ENCODE peak calls at places on chromosome 17, in six cellular contexts. One of them, this sample, is unnamed.

GRCh38 chr17:55420067-55420775 is 1.4 kb downstream of the MMD start:
- DNase-seq in left ventricle myocardium inferior: no peak
- DNase-seq in stimulated activated CD8-positive, alpha-beta memory T cell treated with anti-CD3 and anti-CD28 coated beads, Interleukin-2, amount 100 ng/mL, for 1 hour: no peak
- DNase-seq in DMS153: no peak
- DNase-seq in Ammon's horn: peak
- DNase-seq in activated CD4-positive, alpha-beta memory T cell treated with anti-CD3 and anti-CD28 coated beads, Interleukin-2, amount 10 ng/mL, durations not matched to agents 7 days and 5 days: peak
- DNase-seq in this sample: no peak

GRCh38 chr17:44005865-44006580 is 1.6 kb downstream of the NAGS start:
- DNase-seq in left ventricle myocardium inferior: no peak
- DNase-seq in stimulated activated CD8-positive, alpha-beta memory T cell treated with anti-CD3 and anti-CD28 coated beads, Interleukin-2, amount 100 ng/mL, for 1 hour: no peak
- DNase-seq in DMS153: peak
- DNase-seq in Ammon's horn: no peak
- DNase-seq in activated CD4-positive, alpha-beta memory T cell treated with anti-CD3 and anti-CD28 coated beads, Interleukin-2, amount 10 ng/mL, durations not matched to agents 7 days and 5 days: peak
- DNase-seq in this sample: no peak

GRCh38 chr17:49210158-49211029 is at the start of the genes ABI3 and GNGT2:
- DNase-seq in left ventricle myocardium inferior: peak
- DNase-seq in stimulated activated CD8-positive, alpha-beta memory T cell treated with anti-CD3 and anti-CD28 coated beads, Interleukin-2, amount 100 ng/mL, for 1 hour: no peak
- DNase-seq in DMS153: no peak
- DNase-seq in Ammon's horn: peak
- DNase-seq in activated CD4-positive, alpha-beta memory T cell treated with anti-CD3 and anti-CD28 coated beads, Interleukin-2, amount 10 ng/mL, durations not matched to agents 7 days and 5 days: peak
- DNase-seq in this sample: peak

GRCh38 chr17:64240741-64241347 is 22.2 kb downstream of the TEX2 start:
- DNase-seq in left ventricle myocardium inferior: peak
- DNase-seq in stimulated activated CD8-positive, alpha-beta memory T cell treated with anti-CD3 and anti-CD28 coated beads, Interleukin-2, amount 100 ng/mL, for 1 hour: no peak
- DNase-seq in DMS153: no peak
- DNase-seq in Ammon's horn: peak
- DNase-seq in activated CD4-positive, alpha-beta memory T cell treated with anti-CD3 and anti-CD28 coated beads, Interleukin-2, amount 10 ng/mL, durations not matched to agents 7 days and 5 days: no peak
- DNase-seq in this sample: peak

GRCh38 chr17:46865100-46865499 is 13.7 kb downstream of the WNT9B start:
- DNase-seq in left ventricle myocardium inferior: no peak
- DNase-seq in stimulated activated CD8-positive, alpha-beta memory T cell treated with anti-CD3 and anti-CD28 coated beads, Interleukin-2, amount 100 ng/mL, for 1 hour: no peak
- DNase-seq in DMS153: no peak
- DNase-seq in Ammon's horn: no peak
- DNase-seq in activated CD4-positive, alpha-beta memory T cell treated with anti-CD3 and anti-CD28 coated beads, Interleukin-2, amount 10 ng/mL, durations not matched to agents 7 days and 5 days: no peak
- DNase-seq in this sample: peak

GRCh38 chr17:73476890-73477350 is 165.1 kb upstream of the CDC42EP4 start:
- DNase-seq in left ventricle myocardium inferior: peak
- DNase-seq in stimulated activated CD8-positive, alpha-beta memory T cell treated with anti-CD3 and anti-CD28 coated beads, Interleukin-2, amount 100 ng/mL, for 1 hour: no peak
- DNase-seq in DMS153: peak
- DNase-seq in Ammon's horn: no peak
- DNase-seq in activated CD4-positive, alpha-beta memory T cell treated with anti-CD3 and anti-CD28 coated beads, Interleukin-2, amount 10 ng/mL, durations not matched to agents 7 days and 5 days: no peak
- DNase-seq in this sample: no peak

GRCh38 chr17:43915561-43915960 is 8.2 kb upstream of the MPP2 start:
- DNase-seq in left ventricle myocardium inferior: no peak
- DNase-seq in stimulated activated CD8-positive, alpha-beta memory T cell treated with anti-CD3 and anti-CD28 coated beads, Interleukin-2, amount 100 ng/mL, for 1 hour: no peak
- DNase-seq in DMS153: no peak
- DNase-seq in Ammon's horn: no peak
- DNase-seq in activated CD4-positive, alpha-beta memory T cell treated with anti-CD3 and anti-CD28 coated beads, Interleukin-2, amount 10 ng/mL, durations not matched to agents 7 days and 5 days: no peak
- DNase-seq in this sample: no peak

GRCh38 chr17:2689411-2690164 is 22.0 kb downstream of the CLUH start:
- DNase-seq in left ventricle myocardium inferior: peak
- DNase-seq in stimulated activated CD8-positive, alpha-beta memory T cell treated with anti-CD3 and anti-CD28 coated beads, Interleukin-2, amount 100 ng/mL, for 1 hour: no peak
- DNase-seq in DMS153: no peak
- DNase-seq in Ammon's horn: no peak
- DNase-seq in activated CD4-positive, alpha-beta memory T cell treated with anti-CD3 and anti-CD28 coated beads, Interleukin-2, amount 10 ng/mL, durations not matched to agents 7 days and 5 days: peak
- DNase-seq in this sample: no peak

GRCh38 chr17:47660064-47660492 is 10.4 kb downstream of the KPNB1 start:
- DNase-seq in left ventricle myocardium inferior: no peak
- DNase-seq in stimulated activated CD8-positive, alpha-beta memory T cell treated with anti-CD3 and anti-CD28 coated beads, Interleukin-2, amount 100 ng/mL, for 1 hour: no peak
- DNase-seq in DMS153: no peak
- DNase-seq in Ammon's horn: no peak
- DNase-seq in activated CD4-positive, alpha-beta memory T cell treated with anti-CD3 and anti-CD28 coated beads, Interleukin-2, amount 10 ng/mL, durations not matched to agents 7 days and 5 days: no peak
- DNase-seq in this sample: no peak

GRCh38 chr17:56809106-56809819 is 24.5 kb downstream of the C17orf67 start:
- DNase-seq in left ventricle myocardium inferior: no peak
- DNase-seq in stimulated activated CD8-positive, alpha-beta memory T cell treated with anti-CD3 and anti-CD28 coated beads, Interleukin-2, amount 100 ng/mL, for 1 hour: no peak
- DNase-seq in DMS153: no peak
- DNase-seq in Ammon's horn: no peak
- DNase-seq in activated CD4-positive, alpha-beta memory T cell treated with anti-CD3 and anti-CD28 coated beads, Interleukin-2, amount 10 ng/mL, durations not matched to agents 7 days and 5 days: no peak
- DNase-seq in this sample: no peak

GRCh38 chr17:4533522-4534502 is 21.4 kb downstream of the MYBBP1A start:
- DNase-seq in left ventricle myocardium inferior: peak
- DNase-seq in stimulated activated CD8-positive, alpha-beta memory T cell treated with anti-CD3 and anti-CD28 coated beads, Interleukin-2, amount 100 ng/mL, for 1 hour: no peak
- DNase-seq in DMS153: no peak
- DNase-seq in Ammon's horn: peak
- DNase-seq in activated CD4-positive, alpha-beta memory T cell treated with anti-CD3 and anti-CD28 coated beads, Interleukin-2, amount 10 ng/mL, durations not matched to agents 7 days and 5 days: peak
- DNase-seq in this sample: no peak

GRCh38 chr17:32285770-32286517 is 20.3 kb downstream of the RHBDL3 start:
- DNase-seq in left ventricle myocardium inferior: no peak
- DNase-seq in stimulated activated CD8-positive, alpha-beta memory T cell treated with anti-CD3 and anti-CD28 coated beads, Interleukin-2, amount 100 ng/mL, for 1 hour: no peak
- DNase-seq in DMS153: no peak
- DNase-seq in Ammon's horn: peak
- DNase-seq in activated CD4-positive, alpha-beta memory T cell treated with anti-CD3 and anti-CD28 coated beads, Interleukin-2, amount 10 ng/mL, durations not matched to agents 7 days and 5 days: no peak
- DNase-seq in this sample: no peak

GRCh38 chr17:31787857-31788570 is 71.0 kb downstream of the COPRS start:
- DNase-seq in left ventricle myocardium inferior: no peak
- DNase-seq in stimulated activated CD8-positive, alpha-beta memory T cell treated with anti-CD3 and anti-CD28 coated beads, Interleukin-2, amount 100 ng/mL, for 1 hour: no peak
- DNase-seq in DMS153: no peak
- DNase-seq in Ammon's horn: peak
- DNase-seq in activated CD4-positive, alpha-beta memory T cell treated with anti-CD3 and anti-CD28 coated beads, Interleukin-2, amount 10 ng/mL, durations not matched to agents 7 days and 5 days: no peak
- DNase-seq in this sample: peak

GRCh38 chr17:50020841-50021599 is 26.0 kb upstream of the DLX3 start:
- DNase-seq in left ventricle myocardium inferior: no peak
- DNase-seq in stimulated activated CD8-positive, alpha-beta memory T cell treated with anti-CD3 and anti-CD28 coated beads, Interleukin-2, amount 100 ng/mL, for 1 hour: no peak
- DNase-seq in DMS153: no peak
- DNase-seq in Ammon's horn: no peak
- DNase-seq in activated CD4-positive, alpha-beta memory T cell treated with anti-CD3 and anti-CD28 coated beads, Interleukin-2, amount 10 ng/mL, durations not matched to agents 7 days and 5 days: no peak
- DNase-seq in this sample: no peak

GRCh38 chr17:21251611-21252010 is 1.6 kb downstream of the NATD1 start:
- DNase-seq in left ventricle myocardium inferior: no peak
- DNase-seq in stimulated activated CD8-positive, alpha-beta memory T cell treated with anti-CD3 and anti-CD28 coated beads, Interleukin-2, amount 100 ng/mL, for 1 hour: no peak
- DNase-seq in DMS153: no peak
- DNase-seq in Ammon's horn: no peak
- DNase-seq in activated CD4-positive, alpha-beta memory T cell treated with anti-CD3 and anti-CD28 coated beads, Interleukin-2, amount 10 ng/mL, durations not matched to agents 7 days and 5 days: no peak
- DNase-seq in this sample: no peak

GRCh38 chr17:68820476-68820824 is 134.7 kb downstream of the ABCA8 start:
- DNase-seq in left ventricle myocardium inferior: no peak
- DNase-seq in stimulated activated CD8-positive, alpha-beta memory T cell treated with anti-CD3 and anti-CD28 coated beads, Interleukin-2, amount 100 ng/mL, for 1 hour: no peak
- DNase-seq in DMS153: no peak
- DNase-seq in Ammon's horn: no peak
- DNase-seq in activated CD4-positive, alpha-beta memory T cell treated with anti-CD3 and anti-CD28 coated beads, Interleukin-2, amount 10 ng/mL, durations not matched to agents 7 days and 5 days: no peak
- DNase-seq in this sample: no peak

GRCh38 chr17:69358688-69359596 is 32.0 kb upstream of the ABCA5 start:
- DNase-seq in left ventricle myocardium inferior: no peak
- DNase-seq in stimulated activated CD8-positive, alpha-beta memory T cell treated with anti-CD3 and anti-CD28 coated beads, Interleukin-2, amount 100 ng/mL, for 1 hour: no peak
- DNase-seq in DMS153: no peak
- DNase-seq in Ammon's horn: no peak
- DNase-seq in activated CD4-positive, alpha-beta memory T cell treated with anti-CD3 and anti-CD28 coated beads, Interleukin-2, amount 10 ng/mL, durations not matched to agents 7 days and 5 days: no peak
- DNase-seq in this sample: no peak

GRCh38 chr17:50956750-50957523 is 90.8 kb upstream of the TOB1 start:
- DNase-seq in left ventricle myocardium inferior: peak
- DNase-seq in stimulated activated CD8-positive, alpha-beta memory T cell treated with anti-CD3 and anti-CD28 coated beads, Interleukin-2, amount 100 ng/mL, for 1 hour: peak
- DNase-seq in DMS153: peak
- DNase-seq in Ammon's horn: peak
- DNase-seq in activated CD4-positive, alpha-beta memory T cell treated with anti-CD3 and anti-CD28 coated beads, Interleukin-2, amount 10 ng/mL, durations not matched to agents 7 days and 5 days: peak
- DNase-seq in this sample: peak

GRCh38 chr17:47204722-47205418 is 4.3 kb upstream of the MYL4 start:
- DNase-seq in left ventricle myocardium inferior: peak
- DNase-seq in stimulated activated CD8-positive, alpha-beta memory T cell treated with anti-CD3 and anti-CD28 coated beads, Interleukin-2, amount 100 ng/mL, for 1 hour: no peak
- DNase-seq in DMS153: no peak
- DNase-seq in Ammon's horn: peak
- DNase-seq in activated CD4-positive, alpha-beta memory T cell treated with anti-CD3 and anti-CD28 coated beads, Interleukin-2, amount 10 ng/mL, durations not matched to agents 7 days and 5 days: peak
- DNase-seq in this sample: peak

GRCh38 chr17:80731255-80731840 is 186.7 kb downstream of the RPTOR start:
- DNase-seq in left ventricle myocardium inferior: no peak
- DNase-seq in stimulated activated CD8-positive, alpha-beta memory T cell treated with anti-CD3 and anti-CD28 coated beads, Interleukin-2, amount 100 ng/mL, for 1 hour: no peak
- DNase-seq in DMS153: no peak
- DNase-seq in Ammon's horn: no peak
- DNase-seq in activated CD4-positive, alpha-beta memory T cell treated with anti-CD3 and anti-CD28 coated beads, Interleukin-2, amount 10 ng/mL, durations not matched to agents 7 days and 5 days: no peak
- DNase-seq in this sample: no peak

GRCh38 chr17:17757391-17757791 is 76.1 kb downstream of the RAI1 start:
- DNase-seq in left ventricle myocardium inferior: no peak
- DNase-seq in stimulated activated CD8-positive, alpha-beta memory T cell treated with anti-CD3 and anti-CD28 coated beads, Interleukin-2, amount 100 ng/mL, for 1 hour: no peak
- DNase-seq in DMS153: no peak
- DNase-seq in Ammon's horn: no peak
- DNase-seq in activated CD4-positive, alpha-beta memory T cell treated with anti-CD3 and anti-CD28 coated beads, Interleukin-2, amount 10 ng/mL, durations not matched to agents 7 days and 5 days: peak
- DNase-seq in this sample: no peak

GRCh38 chr17:82231312-82231561 is 2.4 kb downstream of the SLC16A3 start:
- DNase-seq in left ventricle myocardium inferior: no peak
- DNase-seq in stimulated activated CD8-positive, alpha-beta memory T cell treated with anti-CD3 and anti-CD28 coated beads, Interleukin-2, amount 100 ng/mL, for 1 hour: no peak
- DNase-seq in DMS153: no peak
- DNase-seq in Ammon's horn: no peak
- DNase-seq in activated CD4-positive, alpha-beta memory T cell treated with anti-CD3 and anti-CD28 coated beads, Interleukin-2, amount 10 ng/mL, durations not matched to agents 7 days and 5 days: no peak
- DNase-seq in this sample: no peak

GRCh38 chr17:77356690-77357201 is 216.0 kb downstream of the SEC14L1 start:
- DNase-seq in left ventricle myocardium inferior: no peak
- DNase-seq in stimulated activated CD8-positive, alpha-beta memory T cell treated with anti-CD3 and anti-CD28 coated beads, Interleukin-2, amount 100 ng/mL, for 1 hour: no peak
- DNase-seq in DMS153: no peak
- DNase-seq in Ammon's horn: no peak
- DNase-seq in activated CD4-positive, alpha-beta memory T cell treated with anti-CD3 and anti-CD28 coated beads, Interleukin-2, amount 10 ng/mL, durations not matched to agents 7 days and 5 days: no peak
- DNase-seq in this sample: no peak

GRCh38 chr17:30378191-30378796 is 433 bp upstream of the CPD start:
- DNase-seq in left ventricle myocardium inferior: peak
- DNase-seq in stimulated activated CD8-positive, alpha-beta memory T cell treated with anti-CD3 and anti-CD28 coated beads, Interleukin-2, amount 100 ng/mL, for 1 hour: peak
- DNase-seq in DMS153: no peak
- DNase-seq in Ammon's horn: peak
- DNase-seq in activated CD4-positive, alpha-beta memory T cell treated with anti-CD3 and anti-CD28 coated beads, Interleukin-2, amount 10 ng/mL, durations not matched to agents 7 days and 5 days: peak
- DNase-seq in this sample: no peak

GRCh38 chr17:31469959-31470358 is 78.5 kb downstream of the RAB11FIP4 start:
- DNase-seq in left ventricle myocardium inferior: no peak
- DNase-seq in stimulated activated CD8-positive, alpha-beta memory T cell treated with anti-CD3 and anti-CD28 coated beads, Interleukin-2, amount 100 ng/mL, for 1 hour: no peak
- DNase-seq in DMS153: no peak
- DNase-seq in Ammon's horn: no peak
- DNase-seq in activated CD4-positive, alpha-beta memory T cell treated with anti-CD3 and anti-CD28 coated beads, Interleukin-2, amount 10 ng/mL, durations not matched to agents 7 days and 5 days: no peak
- DNase-seq in this sample: no peak

GRCh38 chr17:70661342-70662222 is 492.2 kb downstream of the KCNJ2 start:
- DNase-seq in left ventricle myocardium inferior: no peak
- DNase-seq in stimulated activated CD8-positive, alpha-beta memory T cell treated with anti-CD3 and anti-CD28 coated beads, Interleukin-2, amount 100 ng/mL, for 1 hour: no peak
- DNase-seq in DMS153: peak
- DNase-seq in Ammon's horn: no peak
- DNase-seq in activated CD4-positive, alpha-beta memory T cell treated with anti-CD3 and anti-CD28 coated beads, Interleukin-2, amount 10 ng/mL, durations not matched to agents 7 days and 5 days: no peak
- DNase-seq in this sample: no peak

GRCh38 chr17:46832306-46832895 is 13.9 kb upstream of the WNT3 start:
- DNase-seq in left ventricle myocardium inferior: no peak
- DNase-seq in stimulated activated CD8-positive, alpha-beta memory T cell treated with anti-CD3 and anti-CD28 coated beads, Interleukin-2, amount 100 ng/mL, for 1 hour: no peak
- DNase-seq in DMS153: no peak
- DNase-seq in Ammon's horn: peak
- DNase-seq in activated CD4-positive, alpha-beta memory T cell treated with anti-CD3 and anti-CD28 coated beads, Interleukin-2, amount 10 ng/mL, durations not matched to agents 7 days and 5 days: no peak
- DNase-seq in this sample: no peak

GRCh38 chr17:21002309-21003006 is 40.4 kb downstream of the USP22 start:
- DNase-seq in left ventricle myocardium inferior: no peak
- DNase-seq in stimulated activated CD8-positive, alpha-beta memory T cell treated with anti-CD3 and anti-CD28 coated beads, Interleukin-2, amount 100 ng/mL, for 1 hour: no peak
- DNase-seq in DMS153: no peak
- DNase-seq in Ammon's horn: no peak
- DNase-seq in activated CD4-positive, alpha-beta memory T cell treated with anti-CD3 and anti-CD28 coated beads, Interleukin-2, amount 10 ng/mL, durations not matched to agents 7 days and 5 days: no peak
- DNase-seq in this sample: no peak

GRCh38 chr17:72338847-72339790 is 218.3 kb downstream of the SOX9 start:
- DNase-seq in left ventricle myocardium inferior: peak
- DNase-seq in stimulated activated CD8-positive, alpha-beta memory T cell treated with anti-CD3 and anti-CD28 coated beads, Interleukin-2, amount 100 ng/mL, for 1 hour: no peak
- DNase-seq in DMS153: peak
- DNase-seq in Ammon's horn: no peak
- DNase-seq in activated CD4-positive, alpha-beta memory T cell treated with anti-CD3 and anti-CD28 coated beads, Interleukin-2, amount 10 ng/mL, durations not matched to agents 7 days and 5 days: no peak
- DNase-seq in this sample: peak

GRCh38 chr17:78805301-78805700 is 23.2 kb upstream of the CYTH1 start:
- DNase-seq in left ventricle myocardium inferior: no peak
- DNase-seq in stimulated activated CD8-positive, alpha-beta memory T cell treated with anti-CD3 and anti-CD28 coated beads, Interleukin-2, amount 100 ng/mL, for 1 hour: peak
- DNase-seq in DMS153: no peak
- DNase-seq in Ammon's horn: no peak
- DNase-seq in activated CD4-positive, alpha-beta memory T cell treated with anti-CD3 and anti-CD28 coated beads, Interleukin-2, amount 10 ng/mL, durations not matched to agents 7 days and 5 days: peak
- DNase-seq in this sample: no peak

GRCh38 chr17:21072623-21073278 is 29.9 kb upstream of the USP22 start:
- DNase-seq in left ventricle myocardium inferior: no peak
- DNase-seq in stimulated activated CD8-positive, alpha-beta memory T cell treated with anti-CD3 and anti-CD28 coated beads, Interleukin-2, amount 100 ng/mL, for 1 hour: no peak
- DNase-seq in DMS153: no peak
- DNase-seq in Ammon's horn: peak
- DNase-seq in activated CD4-positive, alpha-beta memory T cell treated with anti-CD3 and anti-CD28 coated beads, Interleukin-2, amount 10 ng/mL, durations not matched to agents 7 days and 5 days: no peak
- DNase-seq in this sample: no peak